ENCODE peak calls at places on chromosomes 5 and 9, in five cellular contexts. One of them, this sample, is unnamed.

GRCh38 chr9:115694014-115694413 is 459.6 kb upstream of the PAPPA start:
- DNase-seq in neural crest cell: no peak
- DNase-seq in cardiac septum: no peak
- DNase-seq in stimulated activated CD8-positive, alpha-beta memory T cell treated with anti-CD3 and anti-CD28 coated beads, Interleukin-12 subunit alpha, Interleukin-12 subunit beta, amount 100 ng/mL, for 1 hour: no peak
- DNase-seq in dermis microvascular lymphatic vessel endothelial cell: no peak
- DNase-seq in this sample: no peak

GRCh38 chr5:154782812-154783592 is 27.8 kb downstream of the LARP1 start:
- DNase-seq in dermis microvascular lymphatic vessel endothelial cell: no peak
- DNase-seq in neural crest cell: no peak
- DNase-seq in stimulated activated CD8-positive, alpha-beta memory T cell treated with anti-CD3 and anti-CD28 coated beads, Interleukin-12 subunit alpha, Interleukin-12 subunit beta, amount 100 ng/mL, for 1 hour: no peak
- DNase-seq in cardiac septum: no peak
- DNase-seq in this sample: no peak

GRCh38 chr5:58127486-58128220 is 332.2 kb downstream of the PLK2 start:
- DNase-seq in cardiac septum: no peak
- DNase-seq in neural crest cell: no peak
- DNase-seq in stimulated activated CD8-positive, alpha-beta memory T cell treated with anti-CD3 and anti-CD28 coated beads, Interleukin-12 subunit alpha, Interleukin-12 subunit beta, amount 100 ng/mL, for 1 hour: no peak
- DNase-seq in dermis microvascular lymphatic vessel endothelial cell: peak
- DNase-seq in this sample: no peak

GRCh38 chr5:28648108-28648507 is 1609.7 kb upstream of the CDH9 start:
- DNase-seq in stimulated activated CD8-positive, alpha-beta memory T cell treated with anti-CD3 and anti-CD28 coated beads, Interleukin-12 subunit alpha, Interleukin-12 subunit beta, amount 100 ng/mL, for 1 hour: no peak
- DNase-seq in cardiac septum: no peak
- DNase-seq in neural crest cell: no peak
- DNase-seq in dermis microvascular lymphatic vessel endothelial cell: no peak
- DNase-seq in this sample: no peak

GRCh38 chr5:146877178-146877681 is 1.3 kb downstream of the PPP2R2B start:
- DNase-seq in stimulated activated CD8-positive, alpha-beta memory T cell treated with anti-CD3 and anti-CD28 coated beads, Interleukin-12 subunit alpha, Interleukin-12 subunit beta, amount 100 ng/mL, for 1 hour: no peak
- DNase-seq in cardiac septum: no peak
- DNase-seq in neural crest cell: no peak
- DNase-seq in dermis microvascular lymphatic vessel endothelial cell: no peak
- DNase-seq in this sample: no peak

GRCh38 chr9:107989544-107989943 is 500.0 kb upstream of the KLF4 start:
- DNase-seq in neural crest cell: no peak
- DNase-seq in stimulated activated CD8-positive, alpha-beta memory T cell treated with anti-CD3 and anti-CD28 coated beads, Interleukin-12 subunit alpha, Interleukin-12 subunit beta, amount 100 ng/mL, for 1 hour: no peak
- DNase-seq in dermis microvascular lymphatic vessel endothelial cell: no peak
- DNase-seq in cardiac septum: no peak
- DNase-seq in this sample: no peak

GRCh38 chr9:70753311-70753710 is 338.9 kb upstream of the KLF9 start:
- DNase-seq in cardiac septum: no peak
- DNase-seq in dermis microvascular lymphatic vessel endothelial cell: no peak
- DNase-seq in stimulated activated CD8-positive, alpha-beta memory T cell treated with anti-CD3 and anti-CD28 coated beads, Interleukin-12 subunit alpha, Interleukin-12 subunit beta, amount 100 ng/mL, for 1 hour: no peak
- DNase-seq in neural crest cell: no peak
- DNase-seq in this sample: no peak

GRCh38 chr9:70049236-70049635 is 5.6 kb downstream of the MAMDC2 start:
- DNase-seq in neural crest cell: no peak
- DNase-seq in dermis microvascular lymphatic vessel endothelial cell: no peak
- DNase-seq in stimulated activated CD8-positive, alpha-beta memory T cell treated with anti-CD3 and anti-CD28 coated beads, Interleukin-12 subunit alpha, Interleukin-12 subunit beta, amount 100 ng/mL, for 1 hour: no peak
- DNase-seq in cardiac septum: no peak
- DNase-seq in this sample: no peak

GRCh38 chr9:128026255-128027165 is 40.6 kb downstream of the NAIF1 start:
- DNase-seq in cardiac septum: no peak
- DNase-seq in neural crest cell: no peak
- DNase-seq in stimulated activated CD8-positive, alpha-beta memory T cell treated with anti-CD3 and anti-CD28 coated beads, Interleukin-12 subunit alpha, Interleukin-12 subunit beta, amount 100 ng/mL, for 1 hour: peak
- DNase-seq in dermis microvascular lymphatic vessel endothelial cell: peak
- DNase-seq in this sample: peak

GRCh38 chr5:176714067-176714466 is 66.8 kb downstream of the TSPAN17 start:
- DNase-seq in dermis microvascular lymphatic vessel endothelial cell: no peak
- DNase-seq in stimulated activated CD8-positive, alpha-beta memory T cell treated with anti-CD3 and anti-CD28 coated beads, Interleukin-12 subunit alpha, Interleukin-12 subunit beta, amount 100 ng/mL, for 1 hour: no peak
- DNase-seq in neural crest cell: no peak
- DNase-seq in cardiac septum: no peak
- DNase-seq in this sample: no peak

GRCh38 chr9:127311239-127311741 is 46.7 kb downstream of the GARNL3 start:
- DNase-seq in dermis microvascular lymphatic vessel endothelial cell: peak
- DNase-seq in stimulated activated CD8-positive, alpha-beta memory T cell treated with anti-CD3 and anti-CD28 coated beads, Interleukin-12 subunit alpha, Interleukin-12 subunit beta, amount 100 ng/mL, for 1 hour: peak
- DNase-seq in neural crest cell: peak
- DNase-seq in cardiac septum: no peak
- DNase-seq in this sample: no peak